ENCODE peak calls at places on chromosome 5, in seven cellular contexts. W is spleen, N is IMR-90, R is stomach, Z is body of pancreas, S is upper lobe of left lung, K is A549. I is an unnamed sample.

GRCh38 chr5:73853091-73853490 is 227.1 kb downstream of the ARHGEF28 start:
- DNase-seq in W (no peak), N (peak; percentile 73), R (no peak), Z (no peak), S (no peak), K (peak; percentile 13), I (no peak)

GRCh38 chr5:61603211-61603908 is 271.3 kb downstream of the ZSWIM6 start:
- DNase-seq in W (no peak), N (no peak), R (no peak), Z (peak; percentile 46), S (no peak), K (peak; percentile 44), I (no peak)

GRCh38 chr5:756171-756570 is 28.4 kb downstream of the ZDHHC11B start:
- DNase-seq in W (no peak), N (no peak), R (peak; percentile 53), Z (no peak), S (peak; percentile 76), K (no peak), I (no peak)

GRCh38 chr5:150255659-150256415 is 33.7 kb downstream of the CAMK2A start:
- DNase-seq in W (no peak), N (peak; percentile 38), R (no peak), Z (no peak), S (no peak), K (no peak), I (no peak)

GRCh38 chr5:77255617-77256016 is 45.1 kb downstream of the PDE8B start:
- DNase-seq in W (no peak), N (no peak), R (no peak), Z (no peak), S (peak; percentile 3), K (no peak), I (no peak)

GRCh38 chr5:5891350-5891749 is 468.9 kb downstream of the ICE1 start:
- DNase-seq in W (no peak), N (no peak), R (no peak), Z (no peak), S (no peak), K (no peak), I (no peak)

GRCh38 chr5:9721161-9721560 is 91.0 kb upstream of the TAS2R1 start:
- DNase-seq in W (no peak), N (no peak), R (no peak), Z (no peak), S (no peak), K (no peak), I (no peak)

GRCh38 chr5:121698690-121699089 is 153.0 kb upstream of the FTMT start:
- DNase-seq in W (no peak), N (no peak), R (no peak), Z (no peak), S (no peak), K (no peak), I (peak; percentile 48)

GRCh38 chr5:131268758-131269370 is 5.0 kb downstream of the CDC42SE2 start:
- DNase-seq in W (no peak), N (peak; percentile 52), R (no peak), Z (no peak), S (no peak), K (no peak), I (no peak)

GRCh38 chr5:167561796-167562195 is 729.6 kb upstream of the WWC1 start:
- DNase-seq in W (no peak), N (no peak), R (no peak), Z (no peak), S (no peak), K (no peak), I (no peak)

GRCh38 chr5:59356813-59357381 is 536.6 kb downstream of the PDE4D start:
- DNase-seq in W (peak; percentile 84), N (no peak), R (peak; percentile 47), Z (no peak), S (peak; percentile 61), K (no peak), I (peak; percentile 47)

GRCh38 chr5:176847155-176847554 is 36.8 kb downstream of the UNC5A start:
- DNase-seq in W (no peak), N (no peak), R (no peak), Z (no peak), S (no peak), K (no peak), I (no peak)

GRCh38 chr5:147234825-147235635 is at the start of gene STK32A:
- DNase-seq in W (no peak), N (no peak), R (peak; percentile 75), Z (peak; percentile 86), S (peak; percentile 92), K (no peak), I (peak; percentile 3)

GRCh38 chr5:72402959-72403628 is 82.9 kb downstream of the PTCD2 start:
- DNase-seq in W (no peak), N (no peak), R (peak; percentile 40), Z (no peak), S (no peak), K (no peak), I (no peak)

DNA sequence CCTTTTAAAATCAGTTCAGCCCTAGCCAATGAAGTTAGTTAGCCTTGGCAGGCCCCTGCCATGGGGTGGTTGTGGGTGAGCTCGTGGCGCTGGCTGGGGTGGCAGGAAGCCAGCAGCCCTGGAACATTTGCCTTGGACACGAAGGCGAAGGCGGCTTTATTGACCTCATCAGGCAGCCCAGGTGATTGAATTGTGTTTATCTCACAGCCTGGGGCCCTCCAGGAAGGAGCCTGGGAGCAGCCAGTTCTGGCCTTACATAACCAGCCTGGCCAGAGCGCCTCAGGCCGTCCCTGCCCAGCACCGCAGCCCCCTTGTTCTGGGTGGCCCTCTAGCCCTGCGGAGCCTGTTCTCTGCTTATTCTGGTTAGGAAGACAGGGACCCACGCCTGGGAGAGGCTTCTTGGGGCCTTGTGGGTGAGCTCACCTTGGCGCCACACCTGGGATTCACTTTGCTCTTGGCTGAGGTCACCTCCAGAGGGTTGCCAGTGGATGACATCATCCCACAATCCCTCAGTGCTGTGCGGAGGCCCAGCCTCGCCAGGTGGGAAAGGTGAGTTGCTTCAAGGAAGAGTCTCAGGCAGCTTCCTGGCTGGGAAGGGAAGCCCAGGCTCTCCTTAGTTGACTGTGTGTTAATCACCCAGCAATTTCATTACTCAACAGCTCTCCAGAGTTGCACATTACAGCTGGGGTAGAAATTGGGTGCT is 54.4 kb upstream of the RPL26L1 start:
- DNase-seq in W (no peak), N (peak; percentile 84), R (peak; percentile 96), Z (peak; percentile 98), S (peak; percentile 86), K (no peak), I (no peak)
- TF ChIP-seq POLR2A in W (no peak), N (no peak), R (no peak), Z (peak; percentile 79), S (no peak), K (no peak), I (no peak)

DNA sequence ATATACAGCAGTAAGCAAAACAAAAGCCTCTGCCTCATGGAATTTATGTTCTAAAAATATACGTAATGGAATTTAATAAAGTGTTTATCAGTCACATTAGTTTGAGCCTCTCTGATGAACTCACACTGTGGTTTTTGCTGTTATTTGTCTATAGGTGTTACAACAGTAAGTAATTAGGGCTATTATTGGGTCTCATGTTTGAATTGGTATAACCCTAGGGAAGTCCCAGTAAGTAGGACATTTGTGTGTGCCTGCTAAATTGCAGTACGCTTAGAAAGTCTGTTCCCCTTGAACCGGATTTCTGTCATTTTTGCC is 197.7 kb downstream of the NR3C1 start:
- DNase-seq in W (no peak), N (no peak), R (no peak), Z (no peak), S (no peak), K (no peak), I (no peak)
- TF ChIP-seq POLR2A in W (no peak), N (no peak), R (no peak), Z (no peak), S (no peak), K (no peak), I (no peak)

DNA sequence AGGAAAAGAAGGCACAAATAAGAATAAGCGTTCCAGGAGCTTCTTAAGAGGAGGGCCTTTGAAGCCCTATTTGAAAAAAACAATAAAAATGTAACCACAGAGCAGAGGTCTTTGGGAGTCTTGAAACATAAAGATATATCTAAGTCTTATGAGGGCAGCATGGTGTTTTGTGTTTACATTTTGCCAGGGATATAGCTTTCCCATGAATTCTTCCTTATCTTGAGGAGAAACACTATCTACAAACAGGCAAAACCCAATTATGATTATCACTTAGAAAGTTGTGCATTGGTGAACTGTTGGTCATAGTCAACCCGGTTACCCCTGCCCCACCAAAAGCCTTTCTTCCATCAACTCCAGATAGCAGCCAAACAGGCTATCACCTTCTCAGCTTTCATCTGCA is 23.6 kb upstream of the LHFPL2 start:
- DNase-seq in W (no peak), N (no peak), R (no peak), Z (no peak), S (no peak), K (no peak), I (no peak)
- TF ChIP-seq POLR2A in W (no peak), N (no peak), R (no peak), Z (no peak), S (no peak), K (no peak), I (no peak)

GRCh38 chr5:14504332-14504727 is 77.3 kb upstream of the OTULINL start:
- DNase-seq in W (no peak), N (no peak), R (no peak), Z (no peak), S (no peak), K (no peak), I (no peak)

GRCh38 chr5:14504816-14505215 is 76.8 kb upstream of the OTULINL start:
- DNase-seq in W (no peak), N (no peak), R (no peak), Z (no peak), S (no peak), K (no peak), I (no peak)

GRCh38 chr5:14502291-14502690 is 79.3 kb upstream of the OTULINL start:
- DNase-seq in W (no peak), N (no peak), R (no peak), Z (no peak), S (no peak), K (no peak), I (no peak)

GRCh38 chr5:14503017-14503680 is 78.4 kb upstream of the OTULINL start:
- DNase-seq in W (no peak), N (no peak), R (no peak), Z (no peak), S (no peak), K (no peak), I (no peak)

GRCh38 chr5:14503681-14504331 is 77.8 kb upstream of the OTULINL start:
- DNase-seq in W (peak; percentile 86), N (no peak), R (no peak), Z (no peak), S (no peak), K (no peak), I (no peak)
- TF ChIP-seq POLR2A in W (no peak), N (no peak), R (no peak), Z (no peak), S (no peak), K (no peak), I (no peak)

GRCh38 chr5:134525687-134526482 is 415 bp downstream of the JADE2 start:
- DNase-seq in W (peak; percentile 92), N (peak; percentile 83), R (peak; percentile 71), Z (peak; percentile 84), S (peak; percentile 90), K (peak; percentile 78), I (peak; percentile 82)

GRCh38 chr5:134526483-134527155 is 1.1 kb downstream of the JADE2 start:
- DNase-seq in W (peak; percentile 94), N (no peak), R (peak; percentile 82), Z (peak; percentile 83), S (peak; percentile 96), K (no peak), I (peak; percentile 69)

GRCh38 chr5:134524219-134524825 is 1.1 kb upstream of the JADE2 start:
- DNase-seq in W (peak; percentile 94), N (peak; percentile 63), R (peak; percentile 90), Z (peak; percentile 94), S (peak; percentile 95), K (peak; percentile 78), I (peak; percentile 78)

GRCh38 chr5:134523543-134524136 is 1.8 kb upstream of the JADE2 start:
- DNase-seq in W (no peak), N (no peak), R (no peak), Z (no peak), S (no peak), K (no peak), I (peak; percentile 14)

GRCh38 chr5:134524826-134525686 is at the start of gene JADE2:
- DNase-seq in W (peak; percentile 96), N (peak; percentile 68), R (peak; percentile 75), Z (peak; percentile 82), S (peak; percentile 94), K (peak; percentile 78), I (peak; percentile 84)
- TF ChIP-seq POLR2A in W (no peak), N (peak; percentile 32), R (no peak), Z (peak; percentile 72), S (no peak), K (peak; percentile 28), I (peak; percentile 43)